ENCODE peak calls at places on chromosomes 3 and 15, in four cellular contexts. G, A, C and Z are unnamed samples.

GRCh38 chr3:42052132-42052866 is 38.9 kb upstream of the TRAK1 start:
- DNase-seq in G (no peak), A (no peak), C (no peak), Z (no peak)

GRCh38 chr3:33424606-33425453 is 15.4 kb downstream of the UBP1 start:
- DNase-seq in G (no peak), A (no peak), C (no peak), Z (no peak)

GRCh38 chr3:128787256-128788253 is 61.6 kb downstream of the RAB7A start:
- DNase-seq in G (no peak), A (no peak), C (no peak), Z (no peak)

GRCh38 chr3:65751123-65751700 is 287.5 kb downstream of the MAGI1 start:
- DNase-seq in G (no peak), A (no peak), C (no peak), Z (peak; percentile 26)

GRCh38 chr3:16359331-16359730 is 94.3 kb downstream of the OXNAD1 start:
- DNase-seq in G (no peak), A (no peak), C (no peak), Z (no peak)

GRCh38 chr15:39979606-39980005 is 45.7 kb downstream of the EIF2AK4 start:
- DNase-seq in G (no peak), A (no peak), C (no peak), Z (no peak)

GRCh38 chr3:59563072-59563605 is 513.3 kb upstream of the CFAP20DC start:
- DNase-seq in G (no peak), A (no peak), C (no peak), Z (no peak)

GRCh38 chr3:194739498-194740284 is 54.0 kb downstream of the FAM43A start:
- DNase-seq in G (no peak), A (no peak), C (no peak), Z (no peak)

GRCh38 chr3:36650271-36650671 is 114.1 kb downstream of the DCLK3 start:
- DNase-seq in G (no peak), A (no peak), C (no peak), Z (no peak)

GRCh38 chr3:1734494-1735122 is 364.1 kb upstream of the CNTN4 start:
- DNase-seq in G (no peak), A (no peak), C (no peak), Z (no peak)

GRCh38 chr3:123660900-123661299 is 76.0 kb upstream of the HACD2 start:
- DNase-seq in G (peak; percentile 90), A (peak; percentile 96), C (peak; percentile 97), Z (peak; percentile 59)

GRCh38 chr3:119350114-119350513 is 55.9 kb downstream of the ARHGAP31 start:
- DNase-seq in G (no peak), A (no peak), C (no peak), Z (no peak)

GRCh38 chr3:122101646-122102045 is 46.5 kb downstream of the CD86 start:
- DNase-seq in G (no peak), A (no peak), C (no peak), Z (no peak)

GRCh38 chr3:143436231-143436930 is 316.8 kb downstream of the CHST2 start:
- DNase-seq in G (no peak), A (no peak), C (no peak), Z (no peak)

GRCh38 chr3:78277220-78277619 is 1237.3 kb downstream of the ROBO2 start:
- DNase-seq in G (no peak), A (no peak), C (no peak), Z (no peak)

GRCh38 chr3:131303848-131304247 is 77.7 kb upstream of the NUDT16 start:
- DNase-seq in G (no peak), A (no peak), C (no peak), Z (no peak)

GRCh38 chr3:39056151-39056550 is 4.3 kb downstream of the WDR48 start:
- DNase-seq in G (no peak), A (no peak), C (no peak), Z (no peak)

GRCh38 chr3:124345845-124346244 is 353.9 kb upstream of the ROPN1 start:
- DNase-seq in G (no peak), A (no peak), C (no peak), Z (no peak)

GRCh38 chr15:45320581-45320980 is 57.8 kb downstream of the GATM start:
- DNase-seq in G (no peak), A (no peak), C (no peak), Z (no peak)

GRCh38 chr3:172312711-172313110 is 135.5 kb downstream of the GHSR start:
- DNase-seq in G (no peak), A (no peak), C (no peak), Z (no peak)

GRCh38 chr15:58491151-58491473 is 59.3 kb downstream of the LIPC start:
- DNase-seq in G (no peak), A (peak; percentile 66), C (no peak), Z (no peak)

GRCh38 chr3:7543294-7543693 is 682.4 kb downstream of the GRM7 start:
- DNase-seq in G (peak; percentile 32), A (no peak), C (no peak), Z (no peak)

GRCh38 chr3:164332856-164333802 is 745.2 kb downstream of the SI start:
- DNase-seq in G (no peak), A (no peak), C (no peak), Z (no peak)

GRCh38 chr3:57093489-57093888 is 33.0 kb downstream of the SPATA12 start:
- DNase-seq in G (no peak), A (no peak), C (no peak), Z (no peak)

GRCh38 chr3:173690542-173690941 is 293.0 kb downstream of the NLGN1 start:
- DNase-seq in G (no peak), A (no peak), C (no peak), Z (no peak)

GRCh38 chr3:119279101-119279554 is 15.1 kb upstream of the ARHGAP31 start:
- DNase-seq in G (no peak), A (no peak), C (peak; percentile 58), Z (no peak)

GRCh38 chr15:48406240-48406891 is 75.1 kb downstream of the DUT start:
- DNase-seq in G (no peak), A (no peak), C (no peak), Z (no peak)

GRCh38 chr15:69469467-69470191 is 17.0 kb downstream of the RPLP1 start:
- DNase-seq in G (no peak), A (no peak), C (no peak), Z (no peak)

GRCh38 chr15:87649175-87649574 is 607.4 kb downstream of the NTRK3 start:
- DNase-seq in G (no peak), A (no peak), C (no peak), Z (no peak)

GRCh38 chr3:33218072-33218445 is 551 bp downstream of the SUSD5 start:
- DNase-seq in G (no peak), A (no peak), C (no peak), Z (no peak)

GRCh38 chr15:31464216-31465082 is 137.8 kb downstream of the KLF13 start:
- DNase-seq in G (no peak), A (no peak), C (no peak), Z (no peak)

DNA sequence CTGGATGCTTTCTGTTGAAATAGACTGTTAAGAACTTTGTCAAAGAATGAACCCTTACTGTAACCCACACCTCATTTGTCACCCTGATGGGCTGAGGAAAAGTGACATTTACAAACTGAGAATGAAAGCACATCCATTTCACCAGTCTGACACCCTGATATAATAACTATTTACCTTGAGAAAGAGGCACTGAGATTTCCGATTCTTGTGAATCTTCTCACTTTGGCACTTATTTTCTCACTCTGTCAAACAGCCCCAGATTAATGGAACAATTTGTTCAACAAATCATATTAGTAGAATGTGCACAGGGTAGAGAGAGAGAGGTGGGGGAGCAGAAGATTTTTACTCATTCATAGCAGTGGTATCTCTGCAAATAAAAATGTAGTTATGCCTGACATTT is 606.9 kb downstream of the MCTP2 start:
- DNase-seq in G (no peak), A (no peak), C (no peak), Z (no peak)
- H3K27ac ChIP-seq in G (no peak overlapping the region), A (no peak overlapping the region), C (peak overlapping the region; percentile 86), Z (no peak overlapping the region)

GRCh38 chr3:13016083-13016725 is 57.0 kb downstream of the IQSEC1 start:
- DNase-seq in G (peak; percentile 85), A (no peak), C (peak; percentile 71), Z (no peak)
- H3K27ac ChIP-seq in G (peak overlapping the region; percentile 73), A (peak overlapping the region; percentile 71), C (peak overlapping the region; percentile 47), Z (no peak overlapping the region)

DNA sequence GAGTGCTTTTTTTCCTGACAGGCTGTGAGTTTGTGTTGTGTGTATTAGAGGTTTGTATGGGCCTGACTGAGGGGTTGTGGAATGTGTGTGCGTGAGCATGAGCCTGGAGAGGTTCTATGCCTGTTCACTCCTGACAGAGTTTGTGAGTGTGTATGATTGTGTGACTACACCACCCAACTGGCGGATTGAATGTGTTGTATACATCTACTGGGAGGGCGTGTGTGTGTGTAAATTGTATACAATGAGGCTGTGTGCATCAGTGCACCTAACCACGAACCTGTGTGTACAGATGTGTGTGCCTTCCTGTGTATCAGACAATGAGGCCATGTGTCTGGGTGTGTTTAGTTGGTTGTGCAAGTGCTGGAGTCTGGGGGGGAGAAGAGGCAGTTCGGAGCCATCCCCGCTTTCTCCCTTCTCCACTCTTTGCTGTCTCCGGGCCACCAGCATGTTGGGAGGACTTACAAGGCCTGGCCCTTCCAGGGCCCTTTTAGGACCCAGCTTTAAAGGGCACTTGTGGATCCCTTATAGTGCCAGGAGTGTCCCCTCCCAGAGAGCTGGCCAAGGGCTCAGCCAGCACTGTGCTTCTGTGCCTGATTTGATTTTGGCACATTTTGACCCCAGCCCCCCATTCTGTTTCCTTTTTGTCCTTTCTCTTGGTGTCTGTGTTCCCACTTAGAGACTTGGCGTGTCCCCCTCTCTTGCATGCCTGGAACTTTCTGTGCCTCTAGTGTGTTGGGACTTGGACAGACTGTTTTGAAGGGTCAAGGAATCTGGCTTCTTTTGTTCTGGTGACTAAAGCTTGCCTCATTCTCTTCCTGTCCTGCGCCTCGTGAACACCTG is 1.3 kb downstream of the CTDSPL start:
- DNase-seq in G (no peak), A (no peak), C (peak; percentile 64), Z (no peak)
- H3K27ac ChIP-seq in G (peak overlapping the region; percentile 67), A (peak overlapping the region; percentile 73), C (peak overlapping the region; percentile 94), Z (peak overlapping the region; percentile 89)

DNA sequence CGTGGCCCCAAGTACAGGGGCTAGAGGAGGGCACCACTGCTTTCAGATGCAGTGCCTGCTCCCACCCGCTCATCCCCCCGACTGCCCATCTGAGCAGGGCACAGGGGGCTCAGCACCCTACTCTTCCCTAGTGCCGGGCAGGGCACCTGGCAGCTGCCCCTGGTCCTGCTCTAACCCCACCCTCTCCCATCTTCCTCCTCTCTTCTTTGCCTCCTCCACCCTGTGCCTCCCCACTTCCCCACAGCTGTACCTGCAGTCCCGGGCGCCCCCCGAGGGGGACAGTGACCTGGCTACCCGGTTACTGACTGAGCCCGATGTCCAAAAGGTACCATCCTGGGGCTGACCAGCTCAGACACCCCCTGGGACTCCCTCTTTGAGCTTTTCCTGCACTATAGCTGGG is 12.8 kb downstream of the NBEAL2 start:
- DNase-seq in G (peak; percentile 53), A (no peak), C (no peak), Z (no peak)
- H3K27ac ChIP-seq in G (no peak overlapping the region), A (no peak overlapping the region), C (no peak overlapping the region), Z (no peak overlapping the region)

GRCh38 chr3:134650431-134651346 is at the start of gene KY:
- DNase-seq in G (peak; percentile 88), A (no peak), C (no peak), Z (peak; percentile 71)
- H3K27ac ChIP-seq in G (no peak within 1 kb of the TSS), A (peak within 1 kb of the TSS; percentile 64), C (peak within 1 kb of the TSS; percentile 50), Z (peak within 1 kb of the TSS; percentile 87)